ENCODE peak calls at places on chromosomes 11 and 22, in four cellular contexts. B is hepatocyte, T is PC-3, D is GM23248. F is an unnamed sample. For H3K4me1, the result is how much of the 10 kb centered on the place peaks cover.

GRCh38 chr11:75244052-75244814 is 3.7 kb downstream of the TPBGL start:
- DNase-seq in B (no peak), T (no peak), D (no peak), F (no peak)

GRCh38 chr11:75141166-75141565 is 9.7 kb upstream of the SLCO2B1 start:
- DNase-seq in B (no peak), T (no peak), D (no peak), F (no peak)

GRCh38 chr11:61334434-61335354 is 1.7 kb downstream of the TKFC start:
- DNase-seq in B (peak), T (peak), D (peak), F (no peak)

GRCh38 chr22:25420925-25421904 is 143.3 kb upstream of the GRK3 start:
- DNase-seq in B (no peak), T (no peak), D (peak), F (peak)

GRCh38 chr11:44130751-44131150 is 35.3 kb downstream of the EXT2 start:
- DNase-seq in B (no peak), T (no peak), D (no peak), F (no peak)

GRCh38 chr22:22817468-22818201 is 70.0 kb upstream of the IGLL5 start:
- DNase-seq in B (no peak), T (no peak), D (no peak), F (no peak)

GRCh38 chr11:6547177-6547576 is 50.1 kb downstream of the DNHD1 start:
- DNase-seq in B (no peak), T (no peak), D (no peak), F (no peak)

GRCh38 chr11:1260023-1260501 is 37.2 kb downstream of the MUC5B start:
- DNase-seq in B (peak), T (peak), D (peak), F (no peak)

GRCh38 chr11:119339581-119340334 is 925 bp downstream of the C1QTNF5 start:
- DNase-seq in B (peak), T (peak), D (peak), F (peak)

GRCh38 chr11:64120951-64121569 is 44.9 kb downstream of the MACROD1 start:
- DNase-seq in B (no peak), T (no peak), D (peak), F (no peak)

GRCh38 chr11:93166194-93166593 is 31.6 kb downstream of the SLC36A4 start:
- DNase-seq in B (no peak), T (no peak), D (no peak), F (no peak)

GRCh38 chr22:31987180-31987579 is 42.8 kb downstream of the YWHAH start:
- DNase-seq in B (peak), T (no peak), D (no peak), F (no peak)

GRCh38 chr22:49983148-49984042 is 22.8 kb downstream of the PIM3 start:
- DNase-seq in B (peak), T (no peak), D (no peak), F (peak)

GRCh38 chr11:75966546-75967287 is 151.7 kb downstream of the UVRAG start:
- DNase-seq in B (peak), T (peak), D (peak), F (no peak)

GRCh38 chr11:72191961-72192381 is at the start of gene FOLR1:
- DNase-seq in B (no peak), T (peak), D (peak), F (peak)

GRCh38 chr11:1749787-1750351 is 526 bp downstream of the IFITM10 start:
- DNase-seq in B (peak), T (peak), D (peak), F (no peak)

GRCh38 chr11:129382583-129382982 is 6.9 kb downstream of the BARX2 start:
- DNase-seq in B (no peak), T (no peak), D (no peak), F (no peak)

GRCh38 chr22:42343551-42344081 is 73.2 kb upstream of the TCF20 start:
- DNase-seq in B (peak), T (peak), D (peak), F (peak)

GRCh38 chr22:49475253-49475652 is 352.4 kb downstream of the BRD1 start:
- DNase-seq in B (no peak), T (peak), D (no peak), F (no peak)

GRCh38 chr11:104390696-104391095 is 226.7 kb upstream of the PDGFD start:
- DNase-seq in B (no peak), T (peak), D (no peak), F (peak)

GRCh38 chr11:95660038-95660437 is 129.5 kb downstream of the FAM76B start:
- DNase-seq in B (no peak), T (no peak), D (no peak), F (peak)

GRCh38 chr11:27039873-27040272 is 742 bp upstream of the BBOX1 start:
- DNase-seq in B (no peak), T (no peak), D (no peak), F (no peak)
- TF ChIP-seq EZH2phosphoT487 in B (no peak), T (no peak), D (no peak), F (no peak)

GRCh38 chr11:122756417-122756816 is 81.9 kb upstream of the CRTAM start:
- DNase-seq in B (no peak), T (no peak), D (no peak), F (no peak)

GRCh38 chr11:122757201-122757600 is 81.1 kb upstream of the CRTAM start:
- DNase-seq in B (no peak), T (no peak), D (no peak), F (no peak)

GRCh38 chr11:122758974-122759373 is 79.3 kb upstream of the CRTAM start:
- DNase-seq in B (no peak), T (no peak), D (peak), F (no peak)

GRCh38 chr11:122755941-122756340 is 82.4 kb upstream of the CRTAM start:
- DNase-seq in B (no peak), T (no peak), D (no peak), F (no peak)

DNA sequence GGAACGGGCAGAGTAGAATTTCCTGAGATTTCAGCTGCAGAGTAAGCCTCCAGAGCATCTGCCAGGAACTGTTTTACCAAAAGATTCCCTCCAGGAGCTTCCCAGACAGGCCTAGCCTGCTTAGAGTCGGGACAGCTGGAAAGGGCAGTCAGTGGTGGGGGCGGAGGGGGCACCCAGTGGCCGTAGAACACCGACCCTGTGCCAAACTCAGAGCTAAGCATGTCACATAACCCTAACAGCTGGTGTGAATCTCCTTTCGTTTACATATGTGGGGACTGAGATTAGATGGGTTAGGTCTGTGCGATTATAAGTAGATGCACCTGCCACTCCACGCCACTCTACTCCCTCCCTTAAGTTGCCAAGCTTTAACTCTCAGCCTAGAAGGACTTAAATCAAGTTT is 79.9 kb upstream of the CRTAM start:
- DNase-seq in B (no peak), T (no peak), D (no peak), F (no peak)
- H3K4me1 ChIP-seq in B (under half), T (under half), D (under half), F (under half)

GRCh38 chr11:115550291-115551059 is 46.3 kb upstream of the CADM1 start:
- DNase-seq in B (peak), T (no peak), D (no peak), F (no peak)

GRCh38 chr11:115552151-115552550 is 47.9 kb upstream of the CADM1 start:
- DNase-seq in B (no peak), T (no peak), D (no peak), F (no peak)

GRCh38 chr11:115558635-115559034 is 54.4 kb upstream of the CADM1 start:
- DNase-seq in B (no peak), T (no peak), D (no peak), F (no peak)

GRCh38 chr11:115552773-115553438 is 48.7 kb upstream of the CADM1 start:
- DNase-seq in B (no peak), T (no peak), D (no peak), F (no peak)

GRCh38 chr11:115555336-115556090 is 51.3 kb upstream of the CADM1 start:
- DNase-seq in B (no peak), T (no peak), D (no peak), F (no peak)
- TF ChIP-seq EZH2phosphoT487 in B (no peak), T (no peak), D (no peak), F (no peak)

GRCh38 chr11:114137838-114138237 is 78.3 kb downstream of the ZBTB16 start:
- DNase-seq in B (no peak), T (no peak), D (no peak), F (no peak)

GRCh38 chr11:114137054-114137453 is 77.5 kb downstream of the ZBTB16 start:
- DNase-seq in B (no peak), T (no peak), D (no peak), F (no peak)

GRCh38 chr11:114140826-114141225 is 81.3 kb downstream of the ZBTB16 start:
- DNase-seq in B (no peak), T (no peak), D (no peak), F (no peak)

GRCh38 chr11:114135737-114136151 is 76.2 kb downstream of the ZBTB16 start:
- DNase-seq in B (no peak), T (no peak), D (peak), F (peak)

GRCh38 chr11:114138411-114138810 is 78.9 kb downstream of the ZBTB16 start:
- DNase-seq in B (no peak), T (no peak), D (no peak), F (no peak)
- H3K4me1 ChIP-seq in B (half or more), T (under half), D (under half), F (under half)

DNA sequence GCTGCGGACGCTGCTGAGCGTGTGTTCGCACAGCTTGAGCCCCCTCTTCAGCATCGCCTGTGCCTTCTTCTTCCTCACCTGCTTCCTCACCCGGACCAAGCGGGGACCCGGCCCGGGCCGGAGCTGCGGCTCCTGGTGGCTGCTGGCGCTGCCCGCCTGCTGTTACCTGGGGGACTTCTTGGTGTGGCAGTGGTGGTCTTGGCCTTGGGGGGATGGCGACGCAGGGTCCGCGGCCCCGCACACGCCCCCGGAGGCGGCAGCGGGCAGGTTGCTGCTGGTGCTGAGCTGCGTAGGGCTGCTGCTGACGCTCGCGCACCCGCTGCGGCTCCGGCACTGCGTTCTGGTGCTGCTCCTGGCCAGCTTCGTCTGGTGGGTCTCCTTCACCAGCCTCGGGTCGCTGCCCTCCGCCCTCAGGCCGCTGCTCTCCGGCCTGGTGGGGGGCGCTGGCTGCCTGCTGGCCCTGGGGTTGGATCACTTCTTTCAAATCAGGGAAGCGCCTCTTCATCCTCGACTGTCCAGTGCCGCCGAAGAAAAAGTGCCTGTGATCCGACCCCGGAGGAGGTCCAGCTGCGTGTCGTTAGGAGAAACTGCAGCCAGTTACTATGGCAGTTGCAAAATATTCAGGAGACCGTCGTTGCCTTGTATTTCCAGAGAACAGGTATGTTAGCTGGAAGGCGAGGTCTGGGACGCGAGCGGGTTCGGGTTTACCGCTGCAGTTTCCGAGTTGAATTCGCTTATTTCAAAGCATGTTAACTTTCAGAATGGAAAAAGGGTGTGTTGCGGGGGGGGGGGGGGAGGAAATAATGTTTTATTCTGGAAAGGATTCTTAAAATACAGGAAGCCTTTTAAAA is 1.0 kb downstream of the PDE3B start:
- DNase-seq in B (peak), T (no peak), D (peak), F (peak)
- TF ChIP-seq EZH2phosphoT487 in B (no peak), T (peak), D (peak), F (no peak)

GRCh38 chr22:41311487-41311886 is 10.2 kb downstream of the ZC3H7B start:
- DNase-seq in B (no peak), T (no peak), D (no peak), F (no peak)
- H3K4me1 ChIP-seq in B (under half), T (under half), D (under half), F (under half)

GRCh38 chr11:67211656-67212436 is 54.4 kb upstream of the GRK2 start:
- DNase-seq in B (no peak), T (no peak), D (no peak), F (no peak)

GRCh38 chr11:67213251-67213650 is 53.0 kb upstream of the GRK2 start:
- DNase-seq in B (no peak), T (no peak), D (no peak), F (no peak)
- TF ChIP-seq EZH2phosphoT487 in B (no peak), T (no peak), D (no peak), F (no peak)

GRCh38 chr11:80280737-80281136 is 839.9 kb upstream of the TENM4 start:
- DNase-seq in B (no peak), T (no peak), D (no peak), F (no peak)
- H3K4me1 ChIP-seq in B (under half), T (under half), D (under half), F (under half)

GRCh38 chr11:2931416-2931746 is 2.2 kb upstream of the PHLDA2 start:
- DNase-seq in B (no peak), T (no peak), D (no peak), F (no peak)

GRCh38 chr11:2931771-2932738 is 2.8 kb upstream of the PHLDA2 start:
- DNase-seq in B (no peak), T (no peak), D (no peak), F (no peak)

GRCh38 chr11:2929511-2929879 is 275 bp upstream of the PHLDA2 start:
- DNase-seq in B (peak), T (peak), D (peak), F (peak)

GRCh38 chr11:2929880-2930704 is 872 bp upstream of the PHLDA2 start:
- DNase-seq in B (peak), T (peak), D (peak), F (peak)

GRCh38 chr11:2930705-2931415 is 1.6 kb upstream of the PHLDA2 start:
- DNase-seq in B (peak), T (peak), D (peak), F (peak)
- TF ChIP-seq EZH2phosphoT487 in B (no peak), T (no peak), D (no peak), F (no peak)

F was measured in neural progenitor cell.